ENCODE peak calls at places on chromosomes 2 and 18, in four cellular contexts. L is IMR-90, K is K562, U is GM12878. O is an unnamed sample.

GRCh38 chr2:241620419-241620769 is 16.6 kb downstream of the THAP4 start:
- DNase-seq in L (peak), K (no peak), U (no peak), O (no peak)

GRCh38 chr18:9494778-9495302 is 19.5 kb downstream of the RALBP1 start:
- DNase-seq in L (peak), K (no peak), U (peak), O (no peak)

GRCh38 chr2:71220743-71221142 is 6.2 kb downstream of the PAIP2B start:
- DNase-seq in L (no peak), K (no peak), U (no peak), O (no peak)

GRCh38 chr18:62386091-62386490 is 61.0 kb downstream of the TNFRSF11A start:
- DNase-seq in L (no peak), K (no peak), U (no peak), O (no peak)

GRCh38 chr2:68411397-68412126 is 46.5 kb downstream of the PLEK start:
- DNase-seq in L (no peak), K (no peak), U (peak), O (no peak)

GRCh38 chr2:12436483-12436882 is 280.3 kb upstream of the TRIB2 start:
- DNase-seq in L (peak), K (no peak), U (no peak), O (no peak)

GRCh38 chr18:46462523-46462922 is 194.5 kb downstream of the LOXHD1 start:
- DNase-seq in L (no peak), K (no peak), U (no peak), O (no peak)

GRCh38 chr18:21997207-21998143 is 171.9 kb upstream of the GATA6 start:
- DNase-seq in L (peak), K (peak), U (peak), O (peak)

GRCh38 chr18:40249390-40250080 is 1705.5 kb upstream of the PIK3C3 start:
- DNase-seq in L (peak), K (no peak), U (no peak), O (no peak)

GRCh38 chr2:219022041-219022440 is 19.3 kb downstream of the CFAP65 start:
- DNase-seq in L (no peak), K (no peak), U (no peak), O (no peak)

GRCh38 chr2:100017633-100018032 is 124.8 kb downstream of the AFF3 start:
- DNase-seq in L (peak), K (no peak), U (no peak), O (no peak)

GRCh38 chr2:182761903-182762302 is 45.8 kb downstream of the DNAJC10 start:
- DNase-seq in L (peak), K (no peak), U (no peak), O (peak)

GRCh38 chr2:20449501-20450200 is 2.8 kb downstream of the RHOB start:
- DNase-seq in L (peak), K (no peak), U (no peak), O (peak)

GRCh38 chr18:42268186-42268725 is 313.2 kb downstream of the PIK3C3 start:
- DNase-seq in L (no peak), K (no peak), U (no peak), O (no peak)

GRCh38 chr2:152247337-152247695 is 71.8 kb upstream of the STAM2 start:
- DNase-seq in L (peak), K (no peak), U (no peak), O (no peak)

GRCh38 chr2:107808023-107808422 is 18.7 kb upstream of the RGPD4 start:
- DNase-seq in L (no peak), K (no peak), U (no peak), O (no peak)

GRCh38 chr2:121634354-121635307 is 14.6 kb downstream of the CLASP1 start:
- DNase-seq in L (peak), K (peak), U (no peak), O (peak)

GRCh38 chr2:100882645-100883613 is 63.0 kb downstream of the NPAS2 start:
- DNase-seq in L (peak), K (no peak), U (no peak), O (no peak)

GRCh38 chr2:236112466-236112865 is 55.7 kb downstream of the GBX2 start:
- DNase-seq in L (no peak), K (no peak), U (no peak), O (no peak)

GRCh38 chr2:3637311-3637675 is 20.7 kb upstream of the ALLC start:
- DNase-seq in L (no peak), K (no peak), U (no peak), O (no peak)

GRCh38 chr2:45930396-45930792 is 278.9 kb downstream of the PRKCE start:
- DNase-seq in L (peak), K (no peak), U (no peak), O (no peak)

GRCh38 chr18:41391616-41392610 is 563.1 kb upstream of the PIK3C3 start:
- DNase-seq in L (peak), K (no peak), U (no peak), O (peak)

GRCh38 chr2:157897106-157897971 is 21.2 kb upstream of the ACVR1 start:
- DNase-seq in L (no peak), K (no peak), U (no peak), O (no peak)

GRCh38 chr2:23691106-23691470 is 235.8 kb downstream of the ATAD2B start:
- DNase-seq in L (no peak), K (no peak), U (no peak), O (no peak)

GRCh38 chr2:236634203-236634602 is 64.6 kb downstream of the ACKR3 start:
- DNase-seq in L (no peak), K (no peak), U (no peak), O (no peak)

GRCh38 chr2:108621087-108621559 is 86.9 kb downstream of the LIMS1 start:
- DNase-seq in L (peak), K (peak), U (no peak), O (peak)

GRCh38 chr2:203626952-203627681 is 79.3 kb upstream of the CD28 start:
- DNase-seq in L (peak), K (no peak), U (no peak), O (no peak)

GRCh38 chr2:149418065-149418464 is 87.7 kb downstream of the LYPD6 start:
- DNase-seq in L (no peak), K (no peak), U (no peak), O (peak)

GRCh38 chr2:173290046-173290445 is 64.6 kb upstream of the CDCA7 start:
- DNase-seq in L (peak), K (no peak), U (no peak), O (no peak)

GRCh38 chr2:173287594-173287993 is 67.1 kb upstream of the CDCA7 start:
- DNase-seq in L (no peak), K (no peak), U (no peak), O (no peak)

GRCh38 chr2:173290518-173290917 is 64.2 kb upstream of the CDCA7 start:
- DNase-seq in L (no peak), K (peak), U (no peak), O (no peak)

GRCh38 chr2:173286153-173286809 is 68.4 kb upstream of the CDCA7 start:
- DNase-seq in L (no peak), K (peak), U (peak), O (no peak)

DNA sequence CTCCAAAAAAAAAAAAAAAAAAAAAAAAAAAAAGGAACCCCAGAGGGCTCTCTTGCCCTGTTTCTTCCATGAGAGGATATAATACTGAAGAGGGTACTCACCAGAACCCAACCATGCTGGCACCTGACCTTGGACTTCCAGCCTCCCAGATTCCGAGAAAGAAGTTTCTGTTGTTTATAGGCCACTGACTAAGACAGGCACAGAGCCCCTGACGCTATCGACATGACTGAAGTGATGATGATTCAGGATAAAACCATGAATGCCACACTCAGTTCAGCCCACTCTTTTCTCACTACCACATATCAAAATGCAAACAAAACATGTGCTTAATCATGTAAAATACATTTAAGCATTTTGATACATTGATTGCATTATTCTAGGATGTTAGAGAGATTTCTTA is 66.1 kb upstream of the CDCA7 start:
- DNase-seq in L (peak), K (no peak), U (no peak), O (no peak)
- TF ChIP-seq FOS in L (peak), K (no peak), U (no peak), O (no peak)

DNA sequence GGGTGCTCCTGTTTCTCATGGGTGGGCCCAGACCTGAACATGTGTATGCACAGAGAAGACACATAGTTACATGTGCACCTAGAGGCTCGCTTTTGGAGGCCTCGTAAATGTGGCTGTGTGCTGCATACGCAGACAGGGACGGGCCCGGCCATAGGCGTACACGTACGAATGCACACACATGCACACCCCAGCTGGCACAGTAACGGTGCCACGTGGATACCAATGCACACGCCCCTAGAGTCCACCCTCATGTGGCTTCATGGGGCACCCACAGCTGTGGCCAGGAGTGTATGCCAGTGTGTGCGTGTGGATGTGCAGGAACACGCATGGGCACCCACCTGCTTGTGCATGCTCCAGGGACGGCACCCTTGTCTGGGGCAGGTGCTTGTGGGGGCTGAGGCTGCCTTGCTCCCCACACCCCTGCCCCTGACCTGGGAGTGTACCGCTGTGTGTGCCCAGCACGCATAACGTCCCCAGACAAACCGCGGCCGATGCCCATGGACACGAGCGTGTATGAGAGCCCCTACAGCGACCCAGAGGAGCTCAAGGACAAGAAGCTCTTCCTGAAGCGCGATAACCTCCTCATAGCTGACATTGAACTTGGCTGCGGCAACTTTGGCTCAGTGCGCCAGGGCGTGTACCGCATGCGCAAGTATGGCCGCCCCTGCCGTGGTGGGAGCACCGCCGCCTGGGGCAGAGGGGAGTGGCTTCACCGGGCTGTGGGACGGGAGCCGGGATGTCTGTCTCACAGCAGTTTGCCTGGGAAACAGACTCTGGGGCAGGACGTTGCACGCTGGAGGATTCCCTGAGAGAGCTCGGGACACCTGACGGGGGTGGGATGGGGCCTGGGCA is 20.9 kb downstream of the ZAP70 start:
- DNase-seq in L (no peak), K (no peak), U (no peak), O (no peak)
- TF ChIP-seq FOS in L (no peak), K (no peak), U (no peak), O (no peak)

GRCh38 chr2:41962912-41963652 is 84.7 kb upstream of the PKDCC start:
- DNase-seq in L (no peak), K (no peak), U (no peak), O (no peak)
- TF ChIP-seq FOS in L (no peak), K (no peak), U (no peak), O (no peak)

GRCh38 chr2:177211602-177212105 is 940 bp upstream of the HNRNPA3 start:
- DNase-seq in L (no peak), K (no peak), U (no peak), O (peak)
- TF ChIP-seq FOS in L (no peak), K (no peak), U (no peak), O (no peak)

O was measured in endothelial cell of umbilical vein.